ENCODE peak calls at places on chromosomes 13 and 19, in ten cellular contexts. X is T-helper 17 cell; I is activated naive CD8-positive, alpha-beta T cell treated with anti-CD3 and anti-CD28 coated beads, Interleukin-2, amount 50 U/mL, for 24 hours; E is neural crest cell; O is stimulated activated CD4-positive, alpha-beta T cell treated with anti-CD3 and anti-CD28 coated beads, Interleukin-15, amount 100 ng/mL, for 48 hours; B is heart right ventricle; N is ACHN; V is activated T-cell treated with anti-CD3 and anti-CD28 coated beads, Interleukin-2, amount 50 U/mL, for 1 hour; U is activated CD4-positive, alpha-beta T cell treated with anti-CD3 and anti-CD28 coated beads, Interleukin-2, amount 10 ng/mL, durations not matched to agents 7 days and 5 days; C is nucleus accumbens. S is an unnamed sample.

GRCh38 chr13:42985312-42986175 is 6.5 kb downstream of the EPSTI1 start:
- DNase-seq in X (no peak), I (no peak), E (no peak), O (no peak), B (no peak), N (no peak), V (no peak), U (no peak), C (no peak), S (peak)

GRCh38 chr13:33636955-33637670 is 180.8 kb upstream of the RFC3 start:
- DNase-seq in X (no peak), I (no peak), E (no peak), O (no peak), B (no peak), N (no peak), V (no peak), U (no peak), C (no peak), S (no peak)

GRCh38 chr19:48190288-48191284 is 20.1 kb downstream of the ZSWIM9 start:
- DNase-seq in X (no peak), I (peak), E (peak), O (peak), B (no peak), N (peak), V (peak), U (no peak), C (no peak), S (peak)

GRCh38 chr13:93776936-93777335 is 550.3 kb downstream of the GPC6 start:
- DNase-seq in X (no peak), I (no peak), E (no peak), O (no peak), B (no peak), N (no peak), V (no peak), U (no peak), C (no peak), S (no peak)

GRCh38 chr13:44578064-44578394 is 1.9 kb upstream of the TSC22D1 start:
- DNase-seq in X (no peak), I (no peak), E (no peak), O (no peak), B (no peak), N (no peak), V (no peak), U (no peak), C (no peak), S (peak)

GRCh38 chr13:74210693-74211393 is 76.6 kb upstream of the KLF12 start:
- DNase-seq in X (no peak), I (no peak), E (no peak), O (no peak), B (no peak), N (peak), V (no peak), U (no peak), C (no peak), S (peak)

GRCh38 chr19:42512130-42512636 is 16.1 kb downstream of the CEACAM1 start:
- DNase-seq in X (no peak), I (no peak), E (no peak), O (no peak), B (no peak), N (no peak), V (no peak), U (no peak), C (no peak), S (no peak)

GRCh38 chr13:104920091-104920490 is 1615.4 kb downstream of the EFNB2 start:
- DNase-seq in X (no peak), I (no peak), E (no peak), O (no peak), B (no peak), N (no peak), V (no peak), U (no peak), C (no peak), S (no peak)

GRCh38 chr19:38693380-38694223 is 46.2 kb downstream of the ACTN4 start:
- DNase-seq in X (peak), I (no peak), E (peak), O (no peak), B (peak), N (peak), V (peak), U (peak), C (no peak), S (no peak)

GRCh38 chr19:56367829-56368711 is 25.3 kb downstream of the ZNF582 start:
- DNase-seq in X (peak), I (peak), E (peak), O (peak), B (peak), N (no peak), V (peak), U (peak), C (peak), S (peak)

GRCh38 chr19:17950310-17951150 is 16.4 kb upstream of the KCNN1 start:
- DNase-seq in X (peak), I (peak), E (no peak), O (no peak), B (no peak), N (no peak), V (peak), U (peak), C (no peak), S (no peak)